ENCODE peak calls at places on chromosome 15, in eight cellular contexts. G, T, Y, V, S, N, E and O are unnamed samples.

GRCh38 chr15:32824777-32825176 is 107.0 kb downstream of the GREM1 start:
- DNase-seq in V (no peak), S (no peak), Y (no peak), G (no peak), T (no peak), N (no peak), E (no peak), O (peak)

GRCh38 chr15:58742424-58743160 is 6.9 kb downstream of the ADAM10 start:
- DNase-seq in G (no peak), N (no peak), T (no peak), S (no peak), Y (no peak), E (no peak), V (no peak), O (no peak)

GRCh38 chr15:101433396-101433795 is 56.1 kb downstream of the PCSK6 start:
- DNase-seq in S (no peak), G (peak), Y (no peak), V (no peak), T (peak), N (no peak), E (no peak), O (no peak)

GRCh38 chr15:56207092-56207491 is 36.6 kb downstream of the RFX7 start:
- DNase-seq in E (no peak), Y (no peak), S (no peak), V (no peak), T (no peak), G (no peak), N (no peak), O (no peak)

GRCh38 chr15:60469893-60470641 is 8.9 kb downstream of the ICE2 start:
- DNase-seq in V (no peak), E (no peak), S (no peak), T (no peak), Y (no peak), G (no peak), N (no peak), O (peak)

GRCh38 chr15:64464271-64465005 is 4.1 kb downstream of the ZNF609 start:
- DNase-seq in E (no peak), Y (no peak), N (no peak), S (no peak), G (no peak), V (no peak), T (no peak), O (no peak)

GRCh38 chr15:29126208-29126536 is 143.4 kb downstream of the NSMCE3 start:
- DNase-seq in N (no peak), S (no peak), E (no peak), Y (no peak), V (no peak), T (no peak), G (no peak), O (no peak)

GRCh38 chr15:50066202-50066601 is 52.8 kb downstream of the ATP8B4 start:
- DNase-seq in Y (no peak), T (peak), V (no peak), S (peak), E (no peak), G (no peak), N (no peak), O (no peak)

GRCh38 chr15:40873625-40874561 is at the start of gene RHOV:
- DNase-seq in G (peak), Y (no peak), V (no peak), E (peak), N (peak), S (peak), T (peak), O (no peak)

GRCh38 chr15:63970723-63971426 is 75.4 kb downstream of the DAPK2 start:
- DNase-seq in T (no peak), G (peak), N (no peak), V (no peak), Y (no peak), S (peak), E (no peak), O (no peak)

GRCh38 chr15:51086409-51086808 is 8.3 kb downstream of the TNFAIP8L3 start:
- DNase-seq in T (no peak), Y (no peak), S (no peak), V (no peak), E (no peak), G (no peak), N (no peak), O (no peak)

GRCh38 chr15:20351448-20351961 is 190.1 kb downstream of the GOLGA6L6 start:
- DNase-seq in T (no peak), G (peak), S (no peak), N (peak), Y (no peak), V (no peak), E (no peak), O (no peak)

GRCh38 chr15:38672814-38673292 is 108.2 kb upstream of the RASGRP1 start:
- DNase-seq in N (no peak), T (no peak), V (no peak), S (no peak), E (no peak), Y (no peak), G (no peak), O (no peak)

GRCh38 chr15:62110000-62110851 is 43.4 kb downstream of the C2CD4A start:
- DNase-seq in S (no peak), T (no peak), Y (no peak), E (no peak), N (no peak), V (no peak), G (no peak), O (no peak)

GRCh38 chr15:33852570-33852969 is 115.7 kb upstream of the CHRM5 start:
- DNase-seq in N (no peak), E (no peak), Y (no peak), T (no peak), S (no peak), V (no peak), G (no peak), O (no peak)

GRCh38 chr15:63122002-63122893 is 587 bp downstream of the LACTB start:
- DNase-seq in N (peak), T (peak), Y (peak), V (peak), G (peak), E (peak), S (peak), O (no peak)

GRCh38 chr15:49154359-49154758 is 1.0 kb downstream of the COPS2 start:
- DNase-seq in E (no peak), N (no peak), Y (no peak), S (no peak), G (no peak), V (no peak), T (no peak), O (no peak)

GRCh38 chr15:76185716-76186115 is 125.6 kb downstream of the ETFA start:
- DNase-seq in G (no peak), E (peak), V (no peak), T (peak), N (no peak), S (peak), Y (no peak), O (no peak)

GRCh38 chr15:51128701-51129100 is 34.0 kb upstream of the TNFAIP8L3 start:
- DNase-seq in G (no peak), T (no peak), Y (no peak), V (no peak), N (no peak), E (no peak), S (no peak), O (no peak)

GRCh38 chr15:25245801-25246622 is 192.8 kb downstream of the UBE3A start:
- DNase-seq in E (no peak), G (peak), Y (no peak), S (no peak), T (no peak), V (no peak), N (no peak), O (no peak)

GRCh38 chr15:40305281-40305680 is 2.5 kb downstream of the PLCB2 start:
- DNase-seq in T (no peak), N (no peak), G (no peak), S (no peak), E (no peak), Y (no peak), V (no peak), O (no peak)

GRCh38 chr15:88878720-88879184 is 16.6 kb downstream of the HAPLN3 start:
- DNase-seq in N (peak), E (peak), T (peak), G (no peak), S (peak), Y (no peak), V (no peak), O (no peak)

GRCh38 chr15:69337133-69337532 is 38.4 kb downstream of the PAQR5 start:
- DNase-seq in Y (no peak), V (no peak), E (no peak), S (no peak), N (no peak), G (no peak), T (no peak), O (no peak)

GRCh38 chr15:77083381-77084160 is 12.7 kb upstream of the TSPAN3 start:
- DNase-seq in Y (peak), T (peak), S (peak), E (peak), G (peak), V (no peak), N (peak), O (peak)

GRCh38 chr15:76871930-76872329 is 33.2 kb downstream of the SCAPER start:
- DNase-seq in T (no peak), G (no peak), S (no peak), E (no peak), Y (no peak), V (no peak), N (no peak), O (no peak)

GRCh38 chr15:52105856-52106255 is 6.7 kb downstream of the BCL2L10 start:
- DNase-seq in V (no peak), G (no peak), T (no peak), S (no peak), Y (no peak), N (no peak), E (no peak), O (no peak)

GRCh38 chr15:68817304-68818087 is 3.2 kb downstream of the ANP32A start:
- DNase-seq in N (peak), S (peak), V (no peak), Y (peak), E (peak), G (peak), T (peak), O (no peak)